ENCODE peak calls at places on chromosomes 12 and 14, in four cellular contexts. X, T, M and V are unnamed samples. For H3K9me3, the result is how much of the 10 kb centered on the place peaks cover.

GRCh38 chr14:38404100-38404541 is 148.2 kb upstream of the CLEC14A start:
- DNase-seq in T (no peak), X (no peak), M (no peak), V (no peak)

GRCh38 chr12:5165296-5165970 is 121.8 kb downstream of the KCNA5 start:
- DNase-seq in M (no peak), T (no peak), X (no peak), V (no peak)

GRCh38 chr12:402127-402456 is 648 bp downstream of the CCDC77 start:
- DNase-seq in T (no peak), X (no peak), M (no peak), V (no peak)

GRCh38 chr12:8553088-8553627 is 12.5 kb upstream of the CLEC4E start:
- DNase-seq in T (no peak), M (no peak), X (no peak), V (no peak)

GRCh38 chr12:124764870-124765570 is 98.6 kb downstream of the SCARB1 start:
- DNase-seq in M (peak), X (no peak), T (no peak), V (no peak)

GRCh38 chr12:88958961-88959360 is 378.7 kb upstream of the KITLG start:
- DNase-seq in M (no peak), T (no peak), X (no peak), V (no peak)

GRCh38 chr12:58566599-58566998 is 353.7 kb downstream of the LRIG3 start:
- DNase-seq in X (no peak), T (no peak), M (no peak), V (no peak)

GRCh38 chr12:95767703-95768102 is 22.9 kb downstream of the NTN4 start:
- DNase-seq in M (no peak), X (no peak), T (no peak), V (no peak)

GRCh38 chr12:131965073-131965472 is 15.3 kb downstream of the EP400 start:
- DNase-seq in X (no peak), M (no peak), T (no peak), V (no peak)

GRCh38 chr12:6952121-6952859 is 1.1 kb downstream of the PTPN6 start:
- DNase-seq in M (no peak), X (no peak), T (no peak), V (peak)

GRCh38 chr14:74368026-74368425 is 19.8 kb downstream of the VRTN start:
- DNase-seq in M (no peak), T (no peak), X (no peak), V (no peak)

GRCh38 chr12:19382563-19382962 is 56.7 kb upstream of the AEBP2 start:
- DNase-seq in M (no peak), T (no peak), X (no peak), V (no peak)

GRCh38 chr14:60648934-60649814 is at the start of gene SIX1:
- DNase-seq in T (no peak), X (peak), M (peak), V (peak)

GRCh38 chr12:101111441-101111840 is 98.6 kb downstream of the SLC5A8 start:
- DNase-seq in T (no peak), M (no peak), X (no peak), V (no peak)

GRCh38 chr12:49389092-49389703 is 21.9 kb downstream of the SPATS2 start:
- DNase-seq in T (no peak), M (peak), X (peak), V (peak)

GRCh38 chr12:80195143-80195726 is 95.9 kb downstream of the OTOGL start:
- DNase-seq in M (no peak), X (no peak), T (no peak), V (no peak)

GRCh38 chr12:6843118-6843902 is 2.6 kb downstream of the GNB3 start:
- DNase-seq in T (no peak), X (no peak), M (no peak), V (no peak)

GRCh38 chr14:68450391-68451120 is 342.3 kb downstream of the ZFP36L1 start:
- DNase-seq in T (no peak), M (no peak), X (no peak), V (no peak)

GRCh38 chr12:78746001-78746400 is 118.6 kb upstream of the SYT1 start:
- DNase-seq in M (no peak), X (no peak), T (no peak), V (no peak)

GRCh38 chr14:92382677-92383076 is 59.7 kb downstream of the SLC24A4 start:
- DNase-seq in M (no peak), X (no peak), T (no peak), V (no peak)

GRCh38 chr12:131593411-131593810 is 117.5 kb upstream of the SFSWAP start:
- DNase-seq in T (no peak), X (no peak), M (no peak), V (no peak)

GRCh38 chr12:22334696-22335290 is at the start of gene ST8SIA1:
- DNase-seq in T (no peak), X (no peak), M (peak), V (peak)

GRCh38 chr12:122106891-122107660 is 28.5 kb downstream of the MLXIP start:
- DNase-seq in M (no peak), X (peak), T (no peak), V (peak)

GRCh38 chr12:79187032-79187431 is 322.5 kb downstream of the SYT1 start:
- DNase-seq in X (no peak), T (no peak), M (no peak), V (no peak)

GRCh38 chr14:53596845-53597525 is 359.6 kb downstream of the BMP4 start:
- DNase-seq in T (no peak), X (no peak), M (no peak), V (no peak)

GRCh38 chr12:72471806-72472205 is 199.6 kb downstream of the TRHDE start:
- DNase-seq in M (no peak), T (no peak), X (no peak), V (no peak)

GRCh38 chr14:99271951-99272668 is at the start of gene BCL11B:
- DNase-seq in T (peak), X (peak), M (no peak), V (peak)

GRCh38 chr14:52824479-52824878 is 33.1 kb upstream of the GNPNAT1 start:
- DNase-seq in M (no peak), T (no peak), X (no peak), V (no peak)

DNA sequence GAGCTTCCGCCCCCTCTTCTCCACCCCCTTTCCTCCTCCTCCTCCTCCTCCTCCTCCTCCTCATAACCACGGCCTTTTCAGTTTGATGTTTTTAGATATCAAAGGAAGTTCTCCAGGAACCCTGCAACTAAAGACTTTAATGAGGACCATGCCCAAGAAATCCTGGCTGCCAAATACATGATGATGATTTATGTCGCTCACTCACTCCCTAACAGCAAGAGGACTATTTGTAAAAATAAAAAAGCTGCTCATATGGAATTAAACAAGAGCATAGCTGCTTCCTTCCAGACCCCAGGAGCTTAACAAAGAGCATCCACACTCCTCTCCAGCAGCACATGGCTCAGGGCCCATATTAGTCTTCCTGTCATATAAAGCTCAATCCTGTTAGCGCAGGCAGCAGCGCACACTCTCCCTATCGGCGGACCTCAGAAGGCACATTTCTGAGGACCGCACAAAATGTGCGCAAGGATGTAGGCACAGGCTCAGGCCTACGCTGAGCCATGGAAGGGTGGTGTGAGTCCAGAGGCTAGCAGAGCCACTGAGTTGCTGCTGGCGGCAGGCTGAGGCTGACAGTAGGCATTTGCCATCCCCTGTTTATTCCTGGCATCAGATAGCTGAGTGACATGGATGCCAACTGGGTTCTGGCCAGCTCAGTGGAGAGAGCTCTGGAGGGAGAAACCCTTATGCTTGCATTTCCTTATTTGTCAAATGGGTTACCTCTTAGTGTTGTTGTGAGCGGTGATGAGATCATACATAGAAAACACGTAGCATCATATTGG is 232.8 kb downstream of the MSRB3 start:
- DNase-seq in M (no peak), X (no peak), T (no peak), V (peak)
- TF ChIP-seq CTCF in M (no peak), X (no peak), T (no peak), V (no peak)

GRCh38 chr14:104358528-104359300 is 220.3 kb downstream of the KIF26A start:
- DNase-seq in M (no peak), T (no peak), X (no peak), V (no peak)

GRCh38 chr14:104356738-104357688 is 218.6 kb downstream of the KIF26A start:
- DNase-seq in T (no peak), M (no peak), X (no peak), V (no peak)

GRCh38 chr14:104359301-104359968 is 220.1 kb upstream of the C14orf180 start:
- DNase-seq in M (no peak), X (no peak), T (no peak), V (no peak)

GRCh38 chr14:104355949-104356737 is 217.8 kb downstream of the KIF26A start:
- DNase-seq in X (no peak), M (no peak), T (no peak), V (no peak)

DNA sequence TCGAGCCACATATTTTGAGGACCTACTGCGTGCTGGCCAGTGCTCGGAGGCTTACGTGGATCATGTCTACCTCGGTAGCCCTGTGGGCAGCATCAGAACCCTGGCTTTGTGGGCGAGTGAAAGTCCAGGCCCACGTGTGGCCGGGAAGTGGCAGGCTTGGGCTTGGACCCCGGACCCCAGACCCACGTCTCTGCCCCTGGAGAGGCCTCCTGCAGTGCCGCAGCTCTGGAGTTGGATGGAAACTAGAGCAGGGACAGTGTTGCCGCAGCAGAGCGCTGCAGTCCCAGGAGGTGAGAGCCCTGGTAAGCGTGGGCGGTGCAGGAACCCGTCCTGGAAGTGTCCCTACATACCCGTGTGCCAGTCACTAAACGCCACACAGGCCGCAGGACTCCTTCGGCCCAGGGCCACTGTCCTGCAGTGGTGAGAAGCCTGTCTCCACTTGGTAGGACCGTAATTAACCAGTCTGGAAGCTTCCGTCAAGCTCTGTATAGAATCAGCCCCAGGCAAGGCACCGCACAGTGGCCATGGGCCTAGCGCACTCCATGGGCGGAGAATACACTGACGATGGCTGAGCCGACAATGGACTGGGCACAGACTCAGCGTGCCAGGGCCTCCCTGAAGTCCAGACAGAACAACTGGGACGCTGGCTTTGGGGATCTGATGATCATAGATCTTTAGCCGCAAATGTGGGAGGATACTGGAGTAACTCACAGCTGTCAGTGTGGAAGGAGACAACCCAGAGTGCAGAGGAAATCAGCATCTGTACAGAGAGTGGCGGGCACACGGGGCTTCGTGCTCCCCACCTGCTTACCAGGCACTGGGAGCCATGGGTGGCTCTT is 219.5 kb downstream of the KIF26A start:
- DNase-seq in T (no peak), M (no peak), X (no peak), V (no peak)
- H3K9me3 ChIP-seq in T (under half), M (under half), X (under half), V (under half)

DNA sequence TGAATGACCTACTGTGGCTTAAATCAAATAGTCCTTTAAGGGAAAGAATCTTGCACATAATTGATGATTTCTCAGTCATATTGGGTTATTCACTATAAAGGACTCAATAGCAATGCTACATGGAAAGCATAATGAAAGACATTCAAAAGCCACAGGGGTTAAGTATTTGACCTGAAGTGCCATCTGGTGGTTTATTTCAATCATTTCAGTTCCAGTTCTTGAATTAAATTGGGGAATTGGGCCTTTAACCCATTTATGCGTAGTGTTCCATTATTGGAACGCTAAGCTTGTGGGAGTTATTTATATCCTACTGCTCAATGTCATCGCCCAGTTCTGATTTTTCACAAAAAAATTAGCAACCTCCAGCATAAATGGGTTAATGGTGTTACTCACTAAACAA is 41.3 kb upstream of the C12orf71 start:
- DNase-seq in X (no peak), M (no peak), T (no peak), V (no peak)
- TF ChIP-seq CTCF in X (peak), M (no peak), T (no peak), V (peak)

GRCh38 chr12:85065816-85066482 is 29.8 kb downstream of the LRRIQ1 start:
- DNase-seq in T (no peak), X (no peak), M (no peak), V (no peak)
- H3K9me3 ChIP-seq in T (under half), X (under half), M (under half), V (under half)

DNA sequence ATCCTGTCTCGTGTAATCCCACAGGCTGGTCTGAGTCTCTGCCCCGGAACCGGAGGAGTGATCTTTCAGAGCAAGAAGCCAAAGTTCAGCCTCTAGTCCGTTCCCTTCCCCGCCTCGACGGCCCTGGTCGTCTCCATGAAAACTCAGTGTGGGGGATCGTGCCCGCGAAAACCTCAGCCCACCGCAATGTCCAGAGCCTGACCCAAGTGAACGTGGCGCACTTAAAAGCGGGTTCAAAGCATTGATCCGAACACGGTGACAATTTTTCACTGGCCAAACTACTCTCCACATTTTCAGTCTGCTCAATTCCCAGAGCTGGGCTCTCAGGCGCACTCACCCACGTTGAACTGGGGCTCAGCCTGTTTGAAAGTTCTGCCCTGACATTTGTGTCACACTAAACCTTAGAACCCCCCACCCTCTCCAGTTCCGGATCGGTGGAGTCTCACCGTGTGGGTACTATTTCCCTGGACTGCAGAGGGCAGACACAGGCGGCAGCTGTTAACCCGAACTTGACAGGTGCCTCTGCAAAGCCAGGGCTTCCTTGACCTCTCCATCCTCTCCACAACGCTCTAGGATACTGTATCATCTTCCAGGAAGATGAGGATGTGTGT is 883 bp upstream of the PRICKLE1 start:
- DNase-seq in T (no peak), M (no peak), X (no peak), V (peak)
- TF ChIP-seq CTCF in T (no peak), M (no peak), X (no peak), V (peak)